ENCODE peak calls at places on chromosomes 16 and 17, in seven cellular contexts. J is neural progenitor cell, Q is GM23248, N is PC-3, O is HCT116, K is GM23338, S is MM.1S. X is an unnamed sample.

GRCh38 chr17:62631936-62632924 is 4.8 kb downstream of the MRC2 start:
- DNase-seq in J (no peak), Q (no peak), N (no peak), O (no peak), K (peak), S (no peak), X (no peak)

GRCh38 chr17:3927628-3928010 is 11.4 kb upstream of the P2RX1 start:
- DNase-seq in J (no peak), Q (no peak), N (no peak), O (no peak), K (no peak), S (no peak), X (no peak)

GRCh38 chr17:71966459-71967313 is 154.1 kb upstream of the SOX9 start:
- DNase-seq in J (no peak), Q (peak), N (no peak), O (no peak), K (no peak), S (no peak), X (no peak)

GRCh38 chr16:11447836-11448235 is 102.6 kb downstream of the RMI2 start:
- DNase-seq in J (no peak), Q (no peak), N (no peak), O (no peak), K (no peak), S (no peak), X (no peak)

GRCh38 chr17:4786111-4786491 is at the start of gene VMO1:
- DNase-seq in J (peak), Q (peak), N (peak), O (no peak), K (peak), S (no peak), X (no peak)

GRCh38 chr16:56203052-56203451 is 11.8 kb downstream of the GNAO1 start:
- DNase-seq in J (peak), Q (peak), N (no peak), O (peak), K (peak), S (peak), X (peak)

GRCh38 chr17:68346448-68346847 is 55.2 kb downstream of the ARSG start:
- DNase-seq in J (peak), Q (no peak), N (no peak), O (no peak), K (no peak), S (no peak), X (no peak)

GRCh38 chr17:10292057-10292931 is 80.5 kb downstream of the MYH13 start:
- DNase-seq in J (no peak), Q (peak), N (peak), O (peak), K (peak), S (no peak), X (peak)

GRCh38 chr16:64412578-64413280 is 709.1 kb downstream of the CDH11 start:
- DNase-seq in J (no peak), Q (peak), N (peak), O (no peak), K (no peak), S (no peak), X (no peak)

GRCh38 chr17:32286518-32286900 is 20.9 kb downstream of the RHBDL3 start:
- DNase-seq in J (no peak), Q (no peak), N (no peak), O (no peak), K (no peak), S (no peak), X (no peak)

GRCh38 chr16:21638573-21638975 is 13.8 kb downstream of the IGSF6 start:
- DNase-seq in J (no peak), Q (peak), N (peak), O (no peak), K (no peak), S (no peak), X (no peak)

GRCh38 chr16:27646811-27647210 is 96.9 kb downstream of the KATNIP start:
- DNase-seq in J (no peak), Q (peak), N (no peak), O (no peak), K (no peak), S (no peak), X (no peak)

GRCh38 chr16:14309001-14309886 is 238.1 kb downstream of the MRTFB start:
- DNase-seq in J (peak), Q (peak), N (peak), O (no peak), K (peak), S (no peak), X (peak)

GRCh38 chr17:50621562-50621961 is 13.1 kb upstream of the ABCC3 start:
- DNase-seq in J (no peak), Q (no peak), N (no peak), O (no peak), K (no peak), S (no peak), X (no peak)

GRCh38 chr16:9578459-9578858 is 487.0 kb downstream of the HAPSTR1 start:
- DNase-seq in J (no peak), Q (no peak), N (no peak), O (no peak), K (no peak), S (no peak), X (no peak)

GRCh38 chr17:80789356-80789902 is 202.2 kb upstream of the CHMP6 start:
- DNase-seq in J (no peak), Q (peak), N (peak), O (peak), K (no peak), S (no peak), X (peak)

GRCh38 chr17:6476834-6477210 is 32.6 kb downstream of the PIMREG start:
- DNase-seq in J (no peak), Q (peak), N (no peak), O (no peak), K (no peak), S (no peak), X (no peak)

GRCh38 chr16:17431012-17431411 is 39.7 kb downstream of the XYLT1 start:
- DNase-seq in J (no peak), Q (peak), N (no peak), O (no peak), K (no peak), S (no peak), X (no peak)

GRCh38 chr17:74212913-74213791 is at the start of gene TTYH2:
- DNase-seq in J (peak), Q (peak), N (peak), O (peak), K (peak), S (peak), X (peak)

GRCh38 chr17:9370464-9370863 is 205.2 kb downstream of the STX8 start:
- DNase-seq in J (no peak), Q (peak), N (peak), O (no peak), K (no peak), S (no peak), X (no peak)

GRCh38 chr16:87487361-87487924 is 5.4 kb downstream of the ZCCHC14 start:
- DNase-seq in J (peak), Q (peak), N (no peak), O (peak), K (peak), S (no peak), X (peak)

GRCh38 chr16:63467513-63467912 is 1431.3 kb upstream of the CDH8 start:
- DNase-seq in J (no peak), Q (no peak), N (no peak), O (no peak), K (no peak), S (no peak), X (no peak)

GRCh38 chr17:40373999-40374398 is 9.5 kb upstream of the GJD3 start:
- DNase-seq in J (no peak), Q (no peak), N (no peak), O (no peak), K (no peak), S (no peak), X (no peak)

GRCh38 chr16:88706288-88706964 is at the start of the genes CTU2 and RNF166:
- DNase-seq in J (peak), Q (peak), N (peak), O (peak), K (peak), S (peak), X (peak)

GRCh38 chr17:54876656-54877195 is 23.9 kb upstream of the TOM1L1 start:
- DNase-seq in J (no peak), Q (no peak), N (no peak), O (no peak), K (peak), S (no peak), X (no peak)

GRCh38 chr17:1905190-1905919 is 75.5 kb downstream of the RPA1 start:
- DNase-seq in J (peak), Q (peak), N (no peak), O (no peak), K (no peak), S (no peak), X (no peak)

GRCh38 chr17:1227917-1228751 is 42.1 kb upstream of the BHLHA9 start:
- DNase-seq in J (peak), Q (peak), N (no peak), O (no peak), K (peak), S (no peak), X (peak)

GRCh38 chr16:49608801-49609200 is 235.2 kb downstream of the C16orf78 start:
- DNase-seq in J (peak), Q (peak), N (no peak), O (peak), K (peak), S (no peak), X (peak)

GRCh38 chr17:49777577-49777976 is 10.9 kb upstream of the KAT7 start:
- DNase-seq in J (peak), Q (no peak), N (no peak), O (no peak), K (peak), S (no peak), X (no peak)

GRCh38 chr17:27319536-27320221 is 25.8 kb downstream of the WSB1 start:
- DNase-seq in J (no peak), Q (peak), N (no peak), O (no peak), K (no peak), S (no peak), X (peak)

GRCh38 chr17:9676742-9677387 is 31.5 kb downstream of the USP43 start:
- DNase-seq in J (no peak), Q (peak), N (peak), O (peak), K (no peak), S (no peak), X (no peak)

GRCh38 chr16:51326131-51326856 is 175.2 kb upstream of the SALL1 start:
- DNase-seq in J (no peak), Q (peak), N (no peak), O (no peak), K (no peak), S (no peak), X (peak)

GRCh38 chr16:73171380-73171779 is 123.5 kb upstream of the ZFHX3 start:
- DNase-seq in J (no peak), Q (no peak), N (no peak), O (no peak), K (no peak), S (no peak), X (no peak)

GRCh38 chr16:48632137-48632774 is 22.3 kb upstream of the N4BP1 start:
- DNase-seq in J (no peak), Q (no peak), N (no peak), O (no peak), K (no peak), S (no peak), X (peak)

GRCh38 chr17:8409966-8410881 is 12.6 kb upstream of the RNF222 start:
- DNase-seq in J (peak), Q (peak), N (peak), O (peak), K (peak), S (peak), X (peak)

GRCh38 chr17:55690105-55690508 is 32.6 kb downstream of the TMEM100 start:
- DNase-seq in J (no peak), Q (peak), N (no peak), O (no peak), K (no peak), S (peak), X (no peak)

GRCh38 chr16:77971306-77972131 is 50.8 kb upstream of the CLEC3A start:
- DNase-seq in J (peak), Q (peak), N (peak), O (peak), K (peak), S (peak), X (peak)

GRCh38 chr17:33012522-33013033 is 20.9 kb downstream of the SPACA3 start:
- DNase-seq in J (no peak), Q (peak), N (peak), O (no peak), K (no peak), S (no peak), X (peak)

DNA sequence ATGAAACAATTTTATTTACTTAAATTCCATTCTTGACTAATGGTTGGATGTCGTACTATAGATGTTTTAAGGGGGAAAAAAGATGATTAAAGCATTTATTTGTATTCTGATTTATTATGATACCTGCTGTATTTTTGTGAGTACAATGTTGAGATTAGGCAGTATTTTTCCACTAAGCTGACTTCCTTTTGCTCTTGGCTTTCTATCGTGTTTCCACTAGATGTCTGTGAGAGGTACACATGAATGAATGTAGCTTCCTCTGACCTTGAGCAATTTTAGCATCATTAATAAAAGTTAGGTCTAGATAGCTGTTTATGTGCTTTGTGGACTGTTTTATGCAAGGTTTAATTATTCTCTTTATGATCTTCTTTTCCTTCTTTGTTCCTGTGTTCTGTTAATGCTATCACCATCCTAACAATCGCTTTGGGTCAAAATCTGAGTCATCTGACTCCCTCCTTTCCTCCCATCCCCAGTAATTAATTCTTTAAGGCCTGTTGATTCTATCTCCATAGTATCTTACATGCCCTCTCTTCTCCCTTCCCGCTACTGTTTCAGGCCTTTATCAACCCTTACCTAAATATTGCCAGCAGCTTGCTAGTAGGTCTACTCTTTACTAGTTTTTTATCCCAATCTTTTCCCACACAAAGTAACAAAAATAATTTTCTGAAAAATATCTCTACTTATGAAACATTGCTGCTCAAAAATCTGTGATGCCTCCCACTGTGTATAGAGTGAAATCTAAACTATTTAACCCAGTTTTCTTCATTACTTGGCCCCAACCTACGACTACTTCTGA is 76.0 kb downstream of the VMP1 start:
- DNase-seq in J (no peak), Q (peak), N (peak), O (peak), K (no peak), S (no peak), X (no peak)
- TF ChIP-seq EZH2phosphoT487 in J (no peak), Q (no peak), N (no peak), O (no peak), K (no peak), S (no peak), X (no peak)

DNA sequence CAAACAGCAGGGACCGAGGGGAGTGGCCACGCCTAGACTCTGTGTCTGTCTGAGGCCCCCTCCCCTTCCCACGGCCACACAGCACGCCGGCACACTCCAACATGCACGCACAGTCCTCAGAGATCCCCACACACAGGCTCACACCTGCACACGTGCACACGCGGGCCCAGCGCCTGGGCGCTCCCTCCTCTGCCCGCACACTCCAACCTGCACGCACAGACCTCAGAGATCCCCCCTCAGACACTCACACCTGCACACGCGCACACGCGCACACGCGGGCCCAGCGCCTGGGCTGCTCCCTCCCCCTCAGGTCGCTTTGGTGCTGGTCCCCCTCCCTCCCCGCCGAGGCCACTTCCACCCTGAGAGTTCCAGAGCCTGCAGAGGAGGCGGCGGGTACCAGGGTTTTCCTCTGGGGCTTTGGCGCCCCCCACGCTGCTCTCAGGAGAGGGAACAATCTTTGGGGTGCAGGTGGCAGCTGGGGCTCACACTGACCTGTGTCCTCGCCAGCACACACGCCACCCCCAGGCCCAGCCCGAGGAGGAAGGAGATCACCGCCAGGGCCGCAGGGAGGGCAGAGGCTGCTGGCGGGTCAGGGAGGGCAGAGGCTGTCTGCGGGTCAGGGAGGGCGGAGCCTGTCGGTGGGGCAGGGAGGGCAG is 1.6 kb downstream of the CD7 start:
- DNase-seq in J (peak), Q (no peak), N (no peak), O (no peak), K (peak), S (no peak), X (no peak)
- TF ChIP-seq EZH2 in J (no peak), Q (peak), N (no peak), O (no peak), K (no peak), S (no peak), X (no peak)

DNA sequence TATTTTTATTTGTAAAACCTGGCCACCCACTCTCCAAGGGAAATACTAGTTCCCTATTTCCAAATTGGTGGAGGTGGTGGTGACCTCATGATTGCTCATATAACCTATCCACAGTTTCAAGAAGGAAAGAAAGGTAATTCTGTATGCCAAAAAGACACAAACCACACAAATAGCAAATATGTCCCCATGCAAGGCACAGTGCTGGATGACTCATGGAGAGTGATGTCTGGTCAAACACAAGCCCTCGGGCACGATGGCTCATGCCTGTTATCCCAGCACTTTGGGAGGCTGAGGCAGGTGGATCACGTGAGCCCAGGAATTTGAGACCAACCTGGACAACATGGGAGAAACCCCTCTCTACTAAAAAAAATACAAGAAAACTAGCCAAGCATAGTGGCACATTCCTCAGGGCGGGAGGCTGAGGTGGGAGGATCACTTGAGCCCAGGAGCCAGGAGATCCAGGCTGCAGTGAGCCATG is 64.2 kb downstream of the GNA13 start:
- DNase-seq in J (no peak), Q (peak), N (peak), O (peak), K (no peak), S (no peak), X (no peak)
- TF ChIP-seq EZH2phosphoT487 in J (no peak), Q (no peak), N (no peak), O (no peak), K (no peak), S (no peak), X (no peak)

GRCh38 chr17:12794919-12795517 is 5.7 kb downstream of the ARHGAP44 start:
- DNase-seq in J (no peak), Q (no peak), N (no peak), O (no peak), K (no peak), S (no peak), X (no peak)

GRCh38 chr17:12789976-12790805 is 893 bp downstream of the ARHGAP44 start:
- DNase-seq in J (peak), Q (no peak), N (no peak), O (no peak), K (peak), S (no peak), X (peak)

GRCh38 chr17:12790806-12791148 is 1.5 kb downstream of the ARHGAP44 start:
- DNase-seq in J (no peak), Q (no peak), N (no peak), O (no peak), K (no peak), S (no peak), X (no peak)

GRCh38 chr17:12789075-12789975 is at the start of gene ARHGAP44:
- DNase-seq in J (peak), Q (peak), N (peak), O (peak), K (peak), S (no peak), X (peak)
- TF ChIP-seq EZH2 in J (peak), Q (no peak), N (no peak), O (no peak), K (no peak), S (no peak), X (no peak)

GRCh38 chr16:66364959-66365306 is 1.6 kb upstream of the CDH5 start:
- DNase-seq in J (no peak), Q (no peak), N (peak), O (no peak), K (no peak), S (no peak), X (no peak)

GRCh38 chr16:66364117-66364958 is 2.2 kb upstream of the CDH5 start:
- DNase-seq in J (peak), Q (peak), N (peak), O (no peak), K (no peak), S (no peak), X (no peak)

GRCh38 chr16:66363196-66363777 is 3.2 kb upstream of the CDH5 start:
- DNase-seq in J (no peak), Q (no peak), N (no peak), O (no peak), K (no peak), S (no peak), X (no peak)

GRCh38 chr16:66366433-66367299 is at the start of gene CDH5:
- DNase-seq in J (no peak), Q (peak), N (no peak), O (no peak), K (no peak), S (no peak), X (no peak)

DNA sequence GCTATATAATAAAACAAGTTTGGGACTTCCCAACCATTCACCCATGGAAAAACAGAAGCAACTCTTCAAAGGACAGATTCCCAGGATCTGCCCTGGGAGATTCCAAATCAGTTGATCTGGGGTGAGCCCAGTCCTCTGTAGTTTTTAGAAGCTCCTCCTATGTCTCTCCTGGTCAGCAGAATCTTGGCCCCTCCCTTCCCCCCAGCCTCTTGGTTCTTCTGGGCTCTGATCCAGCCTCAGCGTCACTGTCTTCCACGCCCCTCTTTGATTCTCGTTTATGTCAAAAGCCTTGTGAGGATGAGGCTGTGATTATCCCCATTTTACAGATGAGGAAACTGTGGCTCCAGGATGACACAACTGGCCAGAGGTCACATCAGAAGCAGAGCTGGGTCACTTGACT is 903 bp upstream of the CDH5 start:
- DNase-seq in J (no peak), Q (peak), N (peak), O (no peak), K (no peak), S (no peak), X (no peak)
- TF ChIP-seq EZH2phosphoT487 in J (no peak), Q (no peak), N (no peak), O (no peak), K (no peak), S (no peak), X (no peak)

DNA sequence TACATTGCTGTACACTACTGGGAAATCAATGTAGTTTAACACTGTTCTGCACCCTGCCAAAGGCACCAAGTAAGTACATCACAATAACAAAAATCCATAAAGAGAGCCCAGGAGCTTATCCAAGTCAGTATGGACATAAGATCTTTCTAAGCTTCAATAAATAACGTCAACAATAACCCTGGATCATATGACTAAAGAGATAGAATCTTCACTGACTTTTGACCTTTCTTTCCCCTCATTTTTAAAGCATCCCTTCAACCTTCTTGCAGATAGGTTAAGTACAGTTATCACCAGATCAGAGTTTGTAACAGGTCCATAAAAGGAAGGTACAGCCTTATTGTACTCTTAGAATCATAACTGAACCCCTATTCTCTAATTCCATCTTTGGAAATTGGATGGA is 2.3 kb downstream of the CEP20 start:
- DNase-seq in J (no peak), Q (no peak), N (no peak), O (no peak), K (no peak), S (no peak), X (no peak)
- TF ChIP-seq EZH2 in J (no peak), Q (no peak), N (no peak), O (no peak), K (no peak), S (no peak), X (no peak)

X was measured in hepatocyte.